ENCODE peak calls at places on chromosomes 11 and 22, in nine cellular contexts. One of them, this sample, is unnamed.
A peak's percentile ranks its signal among the peaks of the same experiment; 100 is the strongest.

GRCh38 chr22:17855891-17856290 is 81.6 kb upstream of the BID start:
- DNase-seq in fibroblast of lung: no peak
- DNase-seq in PC-9: no peak
- DNase-seq in B cell: no peak
- DNase-seq in esophagus squamous epithelium: no peak
- DNase-seq in stomach: no peak
- DNase-seq in CD8-positive, alpha-beta T cell: no peak
- DNase-seq in astrocyte of the cerebellum: no peak
- DNase-seq in HepG2: no peak
- DNase-seq in this sample: no peak

GRCh38 chr11:93784935-93785360 is 866 bp downstream of the MED17 start:
- DNase-seq in esophagus squamous epithelium: no peak
- DNase-seq in CD8-positive, alpha-beta T cell: peak; percentile 2
- DNase-seq in PC-9: no peak
- DNase-seq in HepG2: no peak
- DNase-seq in B cell: peak; percentile 42
- DNase-seq in fibroblast of lung: peak; percentile 4
- DNase-seq in stomach: no peak
- DNase-seq in astrocyte of the cerebellum: no peak
- DNase-seq in this sample: no peak

GRCh38 chr22:43800970-43801369 is 11.1 kb downstream of the EFCAB6 start:
- DNase-seq in B cell: no peak
- DNase-seq in stomach: no peak
- DNase-seq in HepG2: no peak
- DNase-seq in fibroblast of lung: no peak
- DNase-seq in PC-9: no peak
- DNase-seq in astrocyte of the cerebellum: no peak
- DNase-seq in esophagus squamous epithelium: no peak
- DNase-seq in CD8-positive, alpha-beta T cell: no peak
- DNase-seq in this sample: no peak

GRCh38 chr11:35919244-35919643 is 24.6 kb upstream of the LDLRAD3 start:
- DNase-seq in fibroblast of lung: peak; percentile 40
- DNase-seq in CD8-positive, alpha-beta T cell: no peak
- DNase-seq in esophagus squamous epithelium: no peak
- DNase-seq in astrocyte of the cerebellum: peak; percentile 18
- DNase-seq in B cell: no peak
- DNase-seq in PC-9: no peak
- DNase-seq in HepG2: no peak
- DNase-seq in stomach: no peak
- DNase-seq in this sample: no peak

GRCh38 chr22:36277482-36278291 is 24.8 kb downstream of the APOL1 start:
- DNase-seq in stomach: peak; percentile 65
- DNase-seq in PC-9: peak; percentile 59
- DNase-seq in esophagus squamous epithelium: no peak
- DNase-seq in fibroblast of lung: peak; percentile 65
- DNase-seq in astrocyte of the cerebellum: peak; percentile 41
- DNase-seq in HepG2: peak; percentile 61
- DNase-seq in CD8-positive, alpha-beta T cell: peak; percentile 56
- DNase-seq in B cell: peak; percentile 68
- DNase-seq in this sample: no peak

GRCh38 chr11:75508051-75508561 is 17.6 kb downstream of the GDPD5 start:
- DNase-seq in CD8-positive, alpha-beta T cell: peak; percentile 39
- DNase-seq in fibroblast of lung: no peak
- DNase-seq in B cell: peak; percentile 79
- DNase-seq in esophagus squamous epithelium: no peak
- DNase-seq in astrocyte of the cerebellum: no peak
- DNase-seq in PC-9: no peak
- DNase-seq in HepG2: no peak
- DNase-seq in stomach: no peak
- DNase-seq in this sample: no peak

GRCh38 chr11:105298630-105299029 is 159.1 kb upstream of the CARD18 start:
- DNase-seq in esophagus squamous epithelium: no peak
- DNase-seq in CD8-positive, alpha-beta T cell: no peak
- DNase-seq in HepG2: no peak
- DNase-seq in astrocyte of the cerebellum: no peak
- DNase-seq in B cell: no peak
- DNase-seq in PC-9: no peak
- DNase-seq in stomach: no peak
- DNase-seq in fibroblast of lung: no peak
- DNase-seq in this sample: no peak

GRCh38 chr11:122348658-122349451 is 232.8 kb upstream of the BLID start:
- DNase-seq in stomach: no peak
- DNase-seq in CD8-positive, alpha-beta T cell: no peak
- DNase-seq in astrocyte of the cerebellum: no peak
- DNase-seq in esophagus squamous epithelium: no peak
- DNase-seq in PC-9: no peak
- DNase-seq in fibroblast of lung: no peak
- DNase-seq in HepG2: no peak
- DNase-seq in B cell: no peak
- DNase-seq in this sample: no peak

GRCh38 chr11:30938801-30939200 is 352.6 kb upstream of the MPPED2 start:
- DNase-seq in HepG2: no peak
- DNase-seq in B cell: no peak
- DNase-seq in stomach: no peak
- DNase-seq in astrocyte of the cerebellum: no peak
- DNase-seq in CD8-positive, alpha-beta T cell: no peak
- DNase-seq in esophagus squamous epithelium: no peak
- DNase-seq in fibroblast of lung: no peak
- DNase-seq in PC-9: no peak
- DNase-seq in this sample: no peak

GRCh38 chr11:14253437-14253836 is 105.5 kb downstream of the RRAS2 start:
- DNase-seq in fibroblast of lung: peak; percentile 56
- DNase-seq in astrocyte of the cerebellum: no peak
- DNase-seq in HepG2: no peak
- DNase-seq in PC-9: no peak
- DNase-seq in CD8-positive, alpha-beta T cell: no peak
- DNase-seq in stomach: no peak
- DNase-seq in esophagus squamous epithelium: no peak
- DNase-seq in B cell: no peak
- DNase-seq in this sample: no peak

GRCh38 chr11:14248577-14248976 is 110.4 kb downstream of the RRAS2 start:
- DNase-seq in CD8-positive, alpha-beta T cell: no peak
- DNase-seq in PC-9: no peak
- DNase-seq in fibroblast of lung: no peak
- DNase-seq in esophagus squamous epithelium: no peak
- DNase-seq in B cell: no peak
- DNase-seq in stomach: no peak
- DNase-seq in HepG2: no peak
- DNase-seq in astrocyte of the cerebellum: no peak
- DNase-seq in this sample: no peak

GRCh38 chr11:14251754-14252153 is 107.2 kb downstream of the RRAS2 start:
- DNase-seq in PC-9: no peak
- DNase-seq in stomach: no peak
- DNase-seq in HepG2: no peak
- DNase-seq in B cell: no peak
- DNase-seq in astrocyte of the cerebellum: no peak
- DNase-seq in CD8-positive, alpha-beta T cell: no peak
- DNase-seq in esophagus squamous epithelium: no peak
- DNase-seq in fibroblast of lung: no peak
- DNase-seq in this sample: no peak

GRCh38 chr11:14244926-14245325 is 114.1 kb downstream of the RRAS2 start:
- DNase-seq in PC-9: no peak
- DNase-seq in HepG2: no peak
- DNase-seq in esophagus squamous epithelium: no peak
- DNase-seq in B cell: no peak
- DNase-seq in CD8-positive, alpha-beta T cell: no peak
- DNase-seq in stomach: no peak
- DNase-seq in fibroblast of lung: no peak
- DNase-seq in astrocyte of the cerebellum: no peak
- DNase-seq in this sample: no peak

GRCh38 chr11:14249121-14249963 is 109.6 kb downstream of the RRAS2 start:
- DNase-seq in CD8-positive, alpha-beta T cell: peak; percentile 62
- DNase-seq in B cell: peak; percentile 72
- DNase-seq in astrocyte of the cerebellum: peak; percentile 23
- DNase-seq in HepG2: peak; percentile 35
- DNase-seq in esophagus squamous epithelium: no peak
- DNase-seq in fibroblast of lung: peak; percentile 70
- DNase-seq in PC-9: peak; percentile 31
- DNase-seq in stomach: peak; percentile 64
- DNase-seq in this sample: peak; percentile 14
- TF ChIP-seq CTCF in CD8-positive, alpha-beta T cell: peak; percentile 98
- TF ChIP-seq CTCF in B cell: peak; percentile 98
- TF ChIP-seq CTCF in astrocyte of the cerebellum: peak; percentile 75
- TF ChIP-seq CTCF in HepG2: peak; percentile 89
- TF ChIP-seq CTCF in esophagus squamous epithelium: peak; percentile 94
- TF ChIP-seq CTCF in fibroblast of lung: peak; percentile 96
- TF ChIP-seq CTCF in PC-9: peak; percentile 90
- TF ChIP-seq CTCF in stomach: no peak
- TF ChIP-seq CTCF in this sample: peak; percentile 77

DNA sequence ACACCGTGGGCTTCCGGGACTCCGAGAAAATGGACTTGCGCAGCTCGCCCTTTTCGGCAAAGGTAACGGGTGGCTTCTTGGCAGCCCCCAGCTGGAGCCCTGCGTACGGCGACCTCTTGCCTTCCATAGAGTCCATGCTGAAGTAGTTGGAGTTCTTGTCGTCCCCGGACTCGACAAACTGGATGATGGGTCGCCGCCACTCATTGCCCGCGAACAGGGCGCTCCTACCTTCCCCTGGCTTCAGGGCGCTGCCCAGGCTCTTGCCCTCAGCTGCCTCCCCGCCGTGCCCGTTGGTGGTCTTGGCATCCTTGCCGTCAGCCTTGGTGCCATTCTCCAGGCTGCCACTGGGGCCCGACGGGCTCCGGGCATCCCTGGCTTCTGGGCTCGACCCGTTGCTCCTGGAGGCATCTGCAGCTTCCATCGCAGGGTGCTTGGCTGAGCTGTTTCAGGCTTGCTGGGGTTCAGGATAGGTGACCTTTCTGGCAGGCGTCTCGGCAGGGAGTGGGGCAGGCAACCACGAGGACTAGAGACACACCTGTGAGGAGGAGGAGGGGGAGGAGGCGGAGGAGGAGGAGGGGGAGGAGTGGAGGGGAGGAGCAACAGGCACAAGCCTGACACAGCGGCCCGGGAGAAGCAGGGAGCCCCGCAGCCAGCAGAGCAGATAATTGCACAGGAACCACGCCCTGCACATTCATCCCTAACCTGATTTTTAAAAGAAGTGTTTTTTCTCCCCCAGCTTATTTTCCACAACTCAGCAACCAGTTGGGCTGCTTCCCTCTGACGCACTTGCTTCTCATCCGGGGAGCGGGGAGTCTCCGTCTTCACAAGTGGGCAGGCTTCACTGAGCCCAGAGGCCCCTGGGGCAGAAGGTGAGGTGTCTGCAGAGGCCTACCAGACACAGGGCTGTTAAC is at the start of gene TRIM29:
- DNase-seq in stomach: peak; percentile 37
- DNase-seq in CD8-positive, alpha-beta T cell: no peak
- DNase-seq in PC-9: peak; percentile 74
- DNase-seq in esophagus squamous epithelium: no peak
- DNase-seq in fibroblast of lung: no peak
- DNase-seq in HepG2: no peak
- DNase-seq in astrocyte of the cerebellum: no peak
- DNase-seq in B cell: no peak
- DNase-seq in this sample: no peak
- TF ChIP-seq CTCF in stomach: no peak
- TF ChIP-seq CTCF in CD8-positive, alpha-beta T cell: no peak
- TF ChIP-seq CTCF in PC-9: peak; percentile 62
- TF ChIP-seq CTCF in esophagus squamous epithelium: no peak
- TF ChIP-seq CTCF in fibroblast of lung: no peak
- TF ChIP-seq CTCF in HepG2: no peak
- TF ChIP-seq CTCF in astrocyte of the cerebellum: no peak
- TF ChIP-seq CTCF in B cell: no peak
- TF ChIP-seq CTCF in this sample: no peak

GRCh38 chr11:390175-390574 is 3.8 kb upstream of the PKP3 start:
- DNase-seq in B cell: no peak
- DNase-seq in astrocyte of the cerebellum: no peak
- DNase-seq in HepG2: peak; percentile 50
- DNase-seq in fibroblast of lung: no peak
- DNase-seq in esophagus squamous epithelium: no peak
- DNase-seq in CD8-positive, alpha-beta T cell: no peak
- DNase-seq in PC-9: no peak
- DNase-seq in stomach: peak; percentile 64
- DNase-seq in this sample: no peak
- TF ChIP-seq CTCF in B cell: no peak
- TF ChIP-seq CTCF in astrocyte of the cerebellum: no peak
- TF ChIP-seq CTCF in HepG2: peak; percentile 79
- TF ChIP-seq CTCF in fibroblast of lung: no peak
- TF ChIP-seq CTCF in esophagus squamous epithelium: peak; percentile 14
- TF ChIP-seq CTCF in CD8-positive, alpha-beta T cell: no peak
- TF ChIP-seq CTCF in PC-9: no peak
- TF ChIP-seq CTCF in stomach: no peak
- TF ChIP-seq CTCF in this sample: no peak

GRCh38 chr22:44954113-44954512 is 55.7 kb downstream of the PHF21B start:
- DNase-seq in PC-9: no peak
- DNase-seq in HepG2: no peak
- DNase-seq in esophagus squamous epithelium: no peak
- DNase-seq in B cell: no peak
- DNase-seq in fibroblast of lung: no peak
- DNase-seq in CD8-positive, alpha-beta T cell: no peak
- DNase-seq in stomach: no peak
- DNase-seq in astrocyte of the cerebellum: no peak
- DNase-seq in this sample: no peak

GRCh38 chr22:44955102-44955501 is 54.7 kb downstream of the PHF21B start:
- DNase-seq in astrocyte of the cerebellum: no peak
- DNase-seq in PC-9: no peak
- DNase-seq in B cell: no peak
- DNase-seq in stomach: no peak
- DNase-seq in CD8-positive, alpha-beta T cell: no peak
- DNase-seq in esophagus squamous epithelium: no peak
- DNase-seq in fibroblast of lung: no peak
- DNase-seq in HepG2: no peak
- DNase-seq in this sample: no peak

GRCh38 chr22:44952863-44953790 is 56.7 kb downstream of the PHF21B start:
- DNase-seq in astrocyte of the cerebellum: no peak
- DNase-seq in esophagus squamous epithelium: no peak
- DNase-seq in HepG2: no peak
- DNase-seq in CD8-positive, alpha-beta T cell: no peak
- DNase-seq in stomach: no peak
- DNase-seq in fibroblast of lung: no peak
- DNase-seq in PC-9: no peak
- DNase-seq in B cell: no peak
- DNase-seq in this sample: no peak

GRCh38 chr22:44956835-44957234 is 53.0 kb downstream of the PHF21B start:
- DNase-seq in fibroblast of lung: no peak
- DNase-seq in esophagus squamous epithelium: no peak
- DNase-seq in CD8-positive, alpha-beta T cell: no peak
- DNase-seq in PC-9: no peak
- DNase-seq in B cell: no peak
- DNase-seq in astrocyte of the cerebellum: no peak
- DNase-seq in HepG2: no peak
- DNase-seq in stomach: no peak
- DNase-seq in this sample: no peak

DNA sequence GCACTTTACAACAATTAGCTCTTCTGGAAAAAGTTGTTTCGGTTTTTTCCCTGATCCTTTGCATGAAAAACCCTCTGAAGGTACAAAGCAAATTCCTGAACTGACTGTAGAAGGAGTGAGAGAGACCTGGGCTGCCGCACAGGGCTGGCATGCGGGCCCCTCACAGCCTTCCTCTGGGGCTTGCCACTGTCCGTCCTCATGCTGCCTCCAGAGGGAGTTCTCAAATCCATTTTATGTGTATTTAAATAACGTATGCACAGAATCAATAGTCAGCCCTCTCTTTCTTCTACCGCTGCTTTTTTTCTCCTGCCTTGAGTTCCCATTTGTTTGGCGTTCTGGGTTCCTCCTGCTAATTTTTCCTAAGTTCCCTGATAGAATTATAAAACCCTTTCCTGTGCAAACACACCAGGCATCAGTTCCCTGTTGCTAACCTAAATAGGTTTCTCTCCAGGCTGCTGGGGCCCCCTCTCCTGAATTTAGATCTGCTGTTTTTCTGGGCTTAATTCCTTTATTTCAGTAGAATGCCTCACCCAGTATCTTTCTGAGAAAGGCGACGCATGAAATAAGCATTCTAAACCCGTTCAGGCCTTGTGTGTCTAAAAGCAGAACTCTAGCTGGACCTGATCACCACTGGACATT is 52.4 kb downstream of the PHF21B start:
- DNase-seq in HepG2: peak; percentile 9
- DNase-seq in fibroblast of lung: no peak
- DNase-seq in stomach: no peak
- DNase-seq in PC-9: no peak
- DNase-seq in esophagus squamous epithelium: no peak
- DNase-seq in CD8-positive, alpha-beta T cell: no peak
- DNase-seq in astrocyte of the cerebellum: no peak
- DNase-seq in B cell: no peak
- DNase-seq in this sample: no peak
- TF ChIP-seq CTCF in HepG2: peak; percentile 17
- TF ChIP-seq CTCF in fibroblast of lung: no peak
- TF ChIP-seq CTCF in stomach: no peak
- TF ChIP-seq CTCF in PC-9: peak; percentile 24
- TF ChIP-seq CTCF in esophagus squamous epithelium: no peak
- TF ChIP-seq CTCF in CD8-positive, alpha-beta T cell: no peak
- TF ChIP-seq CTCF in astrocyte of the cerebellum: peak; percentile 48
- TF ChIP-seq CTCF in B cell: no peak
- TF ChIP-seq CTCF in this sample: peak; percentile 23

This sample was measured in HFF-Myc.